ENCODE peak calls at places on chromosomes 4 and X, in eight cellular contexts. N is lung, R is cardiac muscle cell, D is colonic mucosa, M is endodermal cell, J is adipocyte, E is tibial artery, K is suprapubic skin. V is an unnamed sample.
A peak's percentile ranks its signal among the peaks of the same experiment; 100 is the strongest.

GRCh38 chr4:173346074-173346473 is 11.9 kb upstream of the HMGB2 start:
- DNase-seq in J (peak; percentile 28), M (no peak), K (no peak), E (no peak), N (no peak), R (no peak), D (no peak), V (peak; percentile 40)

GRCh38 chrX:123830309-123830708 is 29.5 kb upstream of the XIAP start:
- DNase-seq in K (no peak), R (no peak), E (peak; percentile 21), J (no peak), M (no peak), N (peak; percentile 36), D (peak; percentile 80), V (peak; percentile 45)

GRCh38 chr4:14168919-14169318 is 541.4 kb upstream of the BOD1L1 start:
- DNase-seq in J (peak; percentile 63), M (no peak), D (peak; percentile 37), K (no peak), E (peak; percentile 43), N (peak; percentile 46), R (peak; percentile 30), V (no peak)

GRCh38 chr4:119010909-119011606 is 122.4 kb downstream of the SYNPO2 start:
- DNase-seq in E (peak; percentile 75), K (no peak), D (no peak), N (peak; percentile 55), M (no peak), J (no peak), R (no peak), V (no peak)

GRCh38 chr4:60884545-60884944 is 315.6 kb upstream of the ADGRL3 start:
- DNase-seq in E (no peak), M (no peak), D (no peak), R (no peak), N (no peak), J (peak; percentile 38), K (no peak), V (no peak)

GRCh38 chr4:40333921-40334352 is 1.2 kb upstream of the CHRNA9 start:
- DNase-seq in R (no peak), K (no peak), M (no peak), E (no peak), D (no peak), J (peak; percentile 92), N (no peak), V (no peak)

GRCh38 chrX:16869393-16870094 is 618 bp downstream of the RBBP7 start:
- DNase-seq in N (no peak), D (peak; percentile 23), E (peak; percentile 20), J (peak; percentile 63), M (peak; percentile 83), R (peak; percentile 75), K (no peak), V (peak; percentile 64)

GRCh38 chrX:85499400-85499799 is 119.9 kb upstream of the POF1B start:
- DNase-seq in M (no peak), R (no peak), D (no peak), K (no peak), N (no peak), J (no peak), E (no peak), V (peak; percentile 27)

GRCh38 chr4:99679204-99679603 is 21.6 kb upstream of the C4orf54 start:
- DNase-seq in N (no peak), K (no peak), J (peak; percentile 36), R (peak; percentile 94), M (no peak), E (no peak), D (no peak), V (no peak)

GRCh38 chrX:119790977-119791436 is 423 bp downstream of the RPL39 start:
- DNase-seq in N (peak; percentile 37), E (peak; percentile 23), K (no peak), D (peak; percentile 29), M (peak; percentile 47), R (peak; percentile 17), J (peak; percentile 45), V (no peak)

GRCh38 chrX:108610141-108610540 is 126.2 kb downstream of the IRS4 start:
- DNase-seq in R (no peak), M (no peak), J (peak; percentile 3), N (no peak), E (no peak), K (no peak), D (no peak), V (no peak)

GRCh38 chr4:152572417-152573086 is 36.7 kb upstream of the FBXW7 start:
- DNase-seq in D (peak; percentile 29), N (no peak), K (no peak), M (no peak), E (no peak), R (no peak), J (no peak), V (no peak)

GRCh38 chr4:140790765-140791164 is 34.6 kb upstream of the TBC1D9 start:
- DNase-seq in D (peak; percentile 27), M (no peak), N (no peak), E (peak; percentile 60), R (no peak), K (no peak), J (peak; percentile 8), V (no peak)

GRCh38 chr4:37597019-37597418 is 89.2 kb downstream of the RELL1 start:
- DNase-seq in M (no peak), R (no peak), E (no peak), K (no peak), D (no peak), J (no peak), N (no peak), V (peak; percentile 55)

GRCh38 chr4:56360071-56360470 is 27.2 kb downstream of the AASDH start:
- DNase-seq in N (no peak), K (no peak), D (no peak), R (no peak), E (no peak), M (no peak), J (no peak), V (no peak)

GRCh38 chr4:48645225-48645794 is 134.8 kb downstream of the FRYL start:
- DNase-seq in R (no peak), K (no peak), N (no peak), E (no peak), J (peak; percentile 14), M (no peak), D (no peak), V (no peak)

GRCh38 chr4:13701937-13702446 is 74.5 kb upstream of the BOD1L1 start:
- DNase-seq in N (no peak), D (no peak), E (no peak), M (no peak), K (no peak), J (peak; percentile 72), R (no peak), V (peak; percentile 33)

GRCh38 chr4:139526928-139527327 is 29.1 kb downstream of the SETD7 start:
- DNase-seq in M (no peak), R (no peak), K (no peak), E (no peak), N (no peak), D (no peak), J (no peak), V (no peak)

GRCh38 chr4:110619401-110620247 is 3.3 kb downstream of the PITX2 start:
- DNase-seq in N (no peak), R (peak; percentile 39), J (no peak), E (no peak), D (no peak), M (peak; percentile 95), K (no peak), V (no peak)

DNA sequence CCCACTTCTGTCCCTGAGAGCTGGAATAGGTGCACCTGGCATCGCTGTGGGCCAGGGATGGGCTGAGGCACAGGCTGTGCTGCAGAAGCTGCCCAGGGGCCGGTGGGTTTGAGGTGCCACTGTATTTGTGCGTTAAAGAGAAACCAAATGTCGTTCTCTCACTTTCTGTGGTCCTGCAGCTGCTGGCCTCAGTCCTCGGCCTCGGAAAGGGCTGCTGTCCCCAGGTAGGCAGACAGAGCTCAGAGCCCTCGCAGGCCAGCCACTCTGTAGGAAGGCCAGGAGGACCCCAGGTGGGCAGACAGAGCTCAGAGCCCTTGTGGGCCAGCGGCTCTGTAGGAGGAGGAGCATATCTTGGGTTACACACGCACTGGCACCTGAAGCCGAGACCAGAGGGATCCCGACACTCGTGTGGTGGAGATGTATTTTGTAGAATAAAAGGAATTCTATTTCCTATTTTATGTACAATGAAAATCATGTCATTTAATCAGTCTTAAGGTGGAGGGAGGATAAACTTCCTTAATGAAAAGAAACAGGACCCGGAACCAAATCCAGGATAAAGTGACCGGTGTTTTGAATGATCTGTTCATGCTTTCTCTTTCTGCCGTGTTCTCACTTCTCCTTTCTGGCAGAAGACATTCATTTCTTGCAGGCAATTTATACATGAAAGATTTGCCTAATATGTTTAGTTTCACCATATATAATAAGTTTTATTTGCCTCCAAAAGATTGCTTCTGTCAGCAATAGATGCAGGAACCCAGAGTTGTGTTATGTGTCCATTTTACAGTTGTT is 54.4 kb upstream of the HGFAC start:
- DNase-seq in N (no peak), K (no peak), E (no peak), R (no peak), M (peak; percentile 64), D (no peak), J (no peak), V (no peak)
- H3K4me1 ChIP-seq in N (peaks cover 3% of the 10 kb centered on the region), K (peaks cover 77% of the 10 kb centered on the region), E (peaks cover 21% of the 10 kb centered on the region), R (peaks cover 54% of the 10 kb centered on the region), M (peaks cover 7% of the 10 kb centered on the region), D (no peaks in the 10 kb centered on the region), J (peaks cover 31% of the 10 kb centered on the region), V (no peaks in the 10 kb centered on the region)

GRCh38 chrX:63013549-63013948 is 337.6 kb downstream of the SPIN4 start:
- DNase-seq in J (no peak), R (no peak), N (no peak), M (no peak), E (no peak), D (no peak), K (no peak), V (no peak)
- H3K9me3 ChIP-seq in J (peaks cover 8% of the 10 kb centered on the region), R (no peaks in the 10 kb centered on the region), N (peaks cover 4% of the 10 kb centered on the region), M (peaks cover 29% of the 10 kb centered on the region), E (no peaks in the 10 kb centered on the region), D (no peaks in the 10 kb centered on the region), K (no peaks in the 10 kb centered on the region), V (no peaks in the 10 kb centered on the region)

GRCh38 chr4:163595590-163595989 is 101.1 kb downstream of the TMA16 start:
- DNase-seq in R (no peak), J (no peak), D (no peak), E (no peak), M (no peak), K (no peak), N (no peak), V (no peak)

GRCh38 chr4:163600731-163601130 is 106.2 kb downstream of the TMA16 start:
- DNase-seq in D (no peak), K (no peak), E (no peak), N (no peak), J (no peak), R (no peak), M (no peak), V (no peak)

GRCh38 chr4:163598489-163598888 is 104.0 kb downstream of the TMA16 start:
- DNase-seq in K (no peak), J (no peak), E (no peak), D (no peak), R (no peak), M (no peak), N (no peak), V (no peak)

GRCh38 chr4:163603246-163603645 is 108.8 kb downstream of the TMA16 start:
- DNase-seq in M (no peak), R (no peak), D (no peak), K (no peak), E (no peak), N (no peak), J (no peak), V (no peak)

GRCh38 chr4:163598028-163598427 is 103.5 kb downstream of the TMA16 start:
- DNase-seq in E (no peak), J (no peak), D (no peak), K (no peak), M (no peak), R (no peak), N (no peak), V (no peak)
- H3K4me1 ChIP-seq in E (no peaks in the 10 kb centered on the region), J (no peaks in the 10 kb centered on the region), D (no peaks in the 10 kb centered on the region), K (no peaks in the 10 kb centered on the region), M (no peaks in the 10 kb centered on the region), R (no peaks in the 10 kb centered on the region), N (no peaks in the 10 kb centered on the region), V (peaks cover 3% of the 10 kb centered on the region)

GRCh38 chrX:48827654-48827968 is 1.3 kb downstream of the ERAS start:
- DNase-seq in R (no peak), K (no peak), E (no peak), D (no peak), J (no peak), M (no peak), N (no peak), V (no peak)
- H3K9me3 ChIP-seq in R (no peaks in the 10 kb centered on the region), K (no peaks in the 10 kb centered on the region), E (peaks cover 4% of the 10 kb centered on the region), D (no peaks in the 10 kb centered on the region), J (peaks cover 8% of the 10 kb centered on the region), M (no peaks in the 10 kb centered on the region), N (peaks cover 28% of the 10 kb centered on the region), V (no peaks in the 10 kb centered on the region)

V was measured in Caco-2.